ENCODE peak calls at places on chromosomes 7 and 10, in four cellular contexts. E is left ventricle myocardium superior, V is NCI-H1092, M is AG09309. I is an unnamed sample.

GRCh38 chr7:151351967-151352366 is 10.4 kb downstream of the NUB1 start:
- DNase-seq in M (no peak), E (no peak), V (no peak), I (peak)

GRCh38 chr10:13347235-13348156 is 597 bp downstream of the SEPHS1 start:
- DNase-seq in V (peak), M (no peak), E (peak), I (peak)

GRCh38 chr10:78851652-78852051 is 217.1 kb upstream of the ZMIZ1 start:
- DNase-seq in V (no peak), E (no peak), M (peak), I (no peak)

GRCh38 chr7:34787586-34787985 is 129.6 kb downstream of the NPSR1 start:
- DNase-seq in M (no peak), V (no peak), E (no peak), I (no peak)

GRCh38 chr10:49616421-49617230 is 2.8 kb downstream of the CHAT start:
- DNase-seq in M (no peak), E (no peak), V (no peak), I (no peak)

GRCh38 chr7:101816499-101817030 is 861 bp upstream of the CUX1 start:
- DNase-seq in V (peak), M (no peak), E (peak), I (peak)

GRCh38 chr10:8063128-8063908 is 8.8 kb downstream of the GATA3 start:
- DNase-seq in V (no peak), M (no peak), E (no peak), I (no peak)

GRCh38 chr7:71290382-71290781 is 158.4 kb downstream of the GALNT17 start:
- DNase-seq in V (no peak), E (peak), M (no peak), I (no peak)

GRCh38 chr7:28179081-28180030 is 1.2 kb downstream of the JAZF1 start:
- DNase-seq in V (peak), M (no peak), E (peak), I (peak)

GRCh38 chr7:22443370-22444180 is 56.4 kb downstream of the STEAP1B start:
- DNase-seq in M (no peak), V (no peak), E (no peak), I (no peak)

GRCh38 chr7:27912751-27913150 is 172.8 kb downstream of the TAX1BP1 start:
- DNase-seq in V (no peak), M (no peak), E (no peak), I (no peak)

GRCh38 chr7:18521945-18522566 is 26.5 kb downstream of the HDAC9 start:
- DNase-seq in V (no peak), M (no peak), E (no peak), I (no peak)

GRCh38 chr10:31103096-31103495 is 71.4 kb upstream of the ZNF438 start:
- DNase-seq in V (no peak), E (no peak), M (no peak), I (no peak)